ENCODE peak calls at places on chromosomes 16 and 17, in eight cellular contexts. J is A549, X is stomach, Q is tibial nerve, P is SK-N-SH, T is ovary, R is transverse colon, A is suprapubic skin. Z is an unnamed sample. For H3K9me3, the result is how much of the 10 kb centered on the place peaks cover.

GRCh38 chr17:43416998-43417891 is 18.5 kb downstream of the ARL4D start:
- DNase-seq in J (peak), X (peak), Q (no peak), P (no peak), T (peak), R (peak), A (peak), Z (peak)

GRCh38 chr16:78235168-78235800 is 135.8 kb downstream of the WWOX start:
- DNase-seq in J (peak), X (peak), Q (peak), P (peak), T (no peak), R (peak), A (peak), Z (peak)

GRCh38 chr17:32621612-32622312 is 135.0 kb downstream of the CDK5R1 start:
- DNase-seq in J (no peak), X (no peak), Q (no peak), P (no peak), T (no peak), R (no peak), A (no peak), Z (no peak)

GRCh38 chr16:78443300-78443604 is 343.8 kb downstream of the WWOX start:
- DNase-seq in J (no peak), X (no peak), Q (no peak), P (no peak), T (no peak), R (no peak), A (no peak), Z (no peak)

GRCh38 chr16:76527244-76527643 is 250.0 kb downstream of the CNTNAP4 start:
- DNase-seq in J (no peak), X (no peak), Q (no peak), P (no peak), T (no peak), R (no peak), A (no peak), Z (no peak)

GRCh38 chr17:1720856-1721386 is 3.6 kb upstream of the WDR81 start:
- DNase-seq in J (peak), X (peak), Q (peak), P (no peak), T (peak), R (peak), A (peak), Z (peak)

GRCh38 chr17:6279659-6280058 is 155.3 kb downstream of the AIPL1 start:
- DNase-seq in J (peak), X (no peak), Q (no peak), P (no peak), T (no peak), R (peak), A (no peak), Z (no peak)

GRCh38 chr16:19316846-19317245 is 31.3 kb downstream of the CLEC19A start:
- DNase-seq in J (no peak), X (no peak), Q (no peak), P (no peak), T (no peak), R (no peak), A (no peak), Z (no peak)

GRCh38 chr16:28324235-28324886 is 32.0 kb downstream of the SBK1 start:
- DNase-seq in J (peak), X (peak), Q (no peak), P (no peak), T (no peak), R (no peak), A (no peak), Z (peak)

GRCh38 chr17:18988546-18989173 is 15.9 kb downstream of the FAM83G start:
- DNase-seq in J (peak), X (peak), Q (no peak), P (no peak), T (no peak), R (peak), A (no peak), Z (no peak)

GRCh38 chr17:69361156-69361555 is 34.2 kb upstream of the ABCA5 start:
- DNase-seq in J (no peak), X (no peak), Q (no peak), P (no peak), T (no peak), R (no peak), A (no peak), Z (no peak)

GRCh38 chr16:58499092-58499511 is 841 bp upstream of the NDRG4 start:
- DNase-seq in J (no peak), X (no peak), Q (no peak), P (no peak), T (no peak), R (no peak), A (peak), Z (peak)

GRCh38 chr17:17300624-17301568 is 2.3 kb upstream of the NT5M start:
- DNase-seq in J (peak), X (peak), Q (no peak), P (no peak), T (peak), R (peak), A (peak), Z (peak)

DNA sequence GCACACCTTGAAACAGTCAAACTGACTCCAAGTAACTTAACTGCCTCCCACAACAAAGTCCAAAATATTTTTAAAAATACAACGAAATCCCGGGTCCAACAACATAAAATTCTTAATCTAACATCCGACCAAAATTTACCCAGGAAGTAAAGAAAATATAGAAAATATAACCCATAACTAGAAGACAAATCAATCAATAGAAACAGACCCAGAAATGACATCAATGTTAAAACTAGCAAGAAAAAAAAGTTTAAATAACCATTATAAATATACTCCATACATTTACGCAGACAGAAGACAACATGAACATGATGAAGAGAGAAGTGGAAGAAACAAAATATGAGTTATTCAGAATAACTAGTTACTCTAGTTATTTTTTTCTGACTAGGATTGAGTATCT is 3.7 kb downstream of the ZNF597 start:
- DNase-seq in J (no peak), X (no peak), Q (no peak), P (no peak), T (no peak), R (no peak), A (no peak), Z (no peak)
- H3K9me3 ChIP-seq in J (half or more), X (under half), Q (under half), P (under half), T (under half), R (under half), A (under half), Z (under half)

GRCh38 chr16:12021578-12022265 is 45.2 kb downstream of the SNX29 start:
- DNase-seq in J (no peak), X (no peak), Q (no peak), P (no peak), T (no peak), R (no peak), A (no peak), Z (no peak)

GRCh38 chr16:12020007-12020406 is 43.5 kb downstream of the SNX29 start:
- DNase-seq in J (no peak), X (no peak), Q (no peak), P (no peak), T (no peak), R (no peak), A (no peak), Z (no peak)

GRCh38 chr16:12016166-12016947 is 39.8 kb downstream of the SNX29 start:
- DNase-seq in J (no peak), X (peak), Q (no peak), P (no peak), T (no peak), R (no peak), A (no peak), Z (no peak)

DNA sequence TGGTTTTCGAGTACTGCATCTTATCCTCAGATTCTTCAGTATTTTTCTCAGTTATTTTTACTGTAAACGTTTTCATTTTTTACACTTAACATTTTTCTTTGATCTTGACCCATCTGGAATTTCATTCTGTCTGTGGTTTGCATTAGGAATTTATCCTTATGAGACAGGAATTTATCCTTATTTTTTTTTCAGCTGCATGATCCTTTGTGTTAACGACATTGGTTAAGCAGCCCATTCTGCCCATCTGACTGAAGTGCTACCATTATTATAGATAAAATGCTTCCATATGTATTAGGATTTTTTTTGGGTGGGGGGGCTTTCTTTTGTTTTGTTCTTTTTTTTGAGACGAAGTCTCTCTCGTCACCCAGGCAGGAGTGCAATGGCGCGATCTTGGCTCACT is 41.0 kb downstream of the SNX29 start:
- DNase-seq in J (no peak), X (no peak), Q (no peak), P (no peak), T (no peak), R (no peak), A (no peak), Z (no peak)
- TF ChIP-seq EP300 in J (no peak), X (no peak), Q (no peak), P (no peak), T (no peak), R (no peak), A (no peak), Z (no peak)

GRCh38 chr17:77736207-77736600 is 222.3 kb upstream of the TNRC6C start:
- DNase-seq in J (no peak), X (no peak), Q (no peak), P (no peak), T (no peak), R (no peak), A (peak), Z (no peak)
- H3K27ac ChIP-seq in J (no peak), X (peak), Q (peak), P (peak), T (no peak), R (peak), A (peak), Z (peak)

GRCh38 chr17:40666366-40666765 is 1.4 kb upstream of the KRT222 start:
- DNase-seq in J (no peak), X (no peak), Q (no peak), P (no peak), T (no peak), R (no peak), A (no peak), Z (no peak)

GRCh38 chr17:40658396-40658795 is 6.6 kb downstream of the KRT222 start:
- DNase-seq in J (no peak), X (no peak), Q (no peak), P (no peak), T (no peak), R (no peak), A (no peak), Z (no peak)

GRCh38 chr17:40659909-40660308 is 5.1 kb downstream of the KRT222 start:
- DNase-seq in J (no peak), X (no peak), Q (no peak), P (no peak), T (no peak), R (no peak), A (no peak), Z (no peak)

GRCh38 chr17:40664582-40665333 is at the start of gene KRT222:
- DNase-seq in J (no peak), X (no peak), Q (no peak), P (no peak), T (no peak), R (no peak), A (no peak), Z (no peak)

GRCh38 chr17:40663252-40663651 is 1.7 kb downstream of the KRT222 start:
- DNase-seq in J (no peak), X (no peak), Q (no peak), P (no peak), T (no peak), R (no peak), A (no peak), Z (no peak)
- H3K9me3 ChIP-seq in J (under half), X (under half), Q (under half), P (under half), T (under half), R (under half), A (under half), Z (under half)

DNA sequence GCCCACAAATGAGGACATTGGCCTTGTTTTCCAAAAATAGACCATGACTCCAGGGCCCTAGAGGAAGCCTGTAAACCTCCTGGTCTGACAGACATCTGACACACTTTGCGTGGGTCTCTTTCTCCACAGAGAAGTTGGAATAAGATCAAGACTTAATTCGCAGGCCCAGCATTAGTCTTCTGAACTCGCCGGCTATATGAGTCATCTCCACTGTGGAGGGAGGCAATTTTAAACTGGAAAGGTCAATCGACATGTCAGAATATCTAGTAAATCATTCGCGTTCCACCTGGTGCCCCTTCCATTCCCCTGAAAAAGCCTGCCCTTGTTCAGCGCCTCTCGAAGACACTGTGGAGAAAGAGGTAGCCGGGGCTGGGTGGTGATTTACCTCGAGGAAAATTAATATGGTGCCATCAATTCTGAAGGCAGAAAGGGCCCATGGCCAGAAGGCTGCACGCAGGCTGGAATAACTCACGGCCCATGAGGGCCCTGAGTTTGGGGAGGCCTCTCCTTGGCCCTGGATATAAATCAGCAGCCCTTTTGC is 140.2 kb downstream of the CLEC16A start:
- DNase-seq in J (no peak), X (no peak), Q (no peak), P (no peak), T (no peak), R (no peak), A (no peak), Z (peak)
- TF ChIP-seq EP300 in J (no peak), X (no peak), Q (no peak), P (peak), T (no peak), R (no peak), A (no peak), Z (no peak)

GRCh38 chr17:3022197-3022596 is 41.2 kb downstream of the OR1D5 start:
- DNase-seq in J (no peak), X (no peak), Q (no peak), P (no peak), T (no peak), R (no peak), A (no peak), Z (no peak)
- H3K27ac ChIP-seq in J (no peak), X (no peak), Q (no peak), P (no peak), T (no peak), R (no peak), A (no peak), Z (no peak)

GRCh38 chr16:35731341-35732040 is 2272.1 kb downstream of the TP53TG3F start:
- DNase-seq in J (no peak), X (no peak), Q (no peak), P (no peak), T (no peak), R (no peak), A (no peak), Z (no peak)

GRCh38 chr16:35732046-35732810 is 2272.8 kb downstream of the TP53TG3F start:
- DNase-seq in J (no peak), X (no peak), Q (no peak), P (no peak), T (no peak), R (no peak), A (no peak), Z (no peak)

GRCh38 chr16:35733971-35734702 is 2274.7 kb downstream of the TP53TG3F start:
- DNase-seq in J (no peak), X (no peak), Q (no peak), P (no peak), T (no peak), R (no peak), A (no peak), Z (no peak)

GRCh38 chr16:35734728-35735402 is 2275.5 kb downstream of the TP53TG3F start:
- DNase-seq in J (no peak), X (no peak), Q (no peak), P (no peak), T (no peak), R (no peak), A (no peak), Z (no peak)

DNA sequence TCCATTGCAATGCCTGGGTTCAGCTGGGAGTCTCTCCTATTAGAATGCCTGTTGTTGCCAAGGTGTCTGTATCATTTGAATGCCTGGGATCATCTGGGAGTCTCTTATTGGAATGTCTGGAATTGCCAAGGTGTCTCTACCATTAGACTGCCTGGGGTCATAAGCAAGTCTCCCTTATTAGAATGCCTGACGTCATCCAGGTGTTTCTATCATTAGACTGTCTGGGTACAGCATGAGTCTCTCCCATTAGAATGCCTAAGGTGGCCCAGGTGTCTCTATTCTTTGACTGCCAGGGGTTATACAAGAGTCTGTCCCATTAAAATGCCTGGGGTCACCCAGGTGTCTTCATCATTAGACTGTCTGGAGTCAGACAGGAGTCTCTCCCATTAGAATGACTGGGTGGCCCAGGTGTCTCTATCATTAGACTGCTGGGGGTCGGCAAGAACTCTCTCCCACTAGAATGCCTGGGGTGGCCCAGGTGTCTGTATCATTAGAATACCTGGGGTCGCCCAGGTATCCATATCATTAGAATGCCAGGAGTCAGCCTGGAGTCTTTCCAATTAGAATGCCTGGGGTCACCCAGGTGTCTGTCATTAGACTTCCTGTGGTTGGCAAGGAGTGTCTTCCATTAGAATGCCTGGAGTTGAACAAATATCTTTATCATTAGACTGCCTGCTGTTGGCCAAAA is 2274.0 kb downstream of the TP53TG3F start:
- DNase-seq in J (no peak), X (no peak), Q (no peak), P (no peak), T (no peak), R (no peak), A (no peak), Z (no peak)
- H3K9me3 ChIP-seq in J (under half), X (half or more), Q (under half), P (under half), T (under half), R (under half), A (under half), Z (under half)